ENCODE peak calls at places on chromosome 4, in ten cellular contexts. One of them, this sample, is unnamed.
A peak's percentile ranks its signal among the peaks of the same experiment; 100 is the strongest.

GRCh38 chr4:162056947-162057346 is 106.9 kb downstream of the FSTL5 start:
- DNase-seq in HCT116: no peak
- DNase-seq in AG04449: no peak
- DNase-seq in activated CD8-positive, alpha-beta T cell treated with anti-CD3 and anti-CD28 coated beads for 36 hours: no peak
- DNase-seq in cardiac muscle cell: no peak
- DNase-seq in AG09309: no peak
- DNase-seq in suprapubic skin: no peak
- DNase-seq in neural crest cell: no peak
- DNase-seq in endodermal cell: peak; percentile 48
- DNase-seq in stomach: no peak
- DNase-seq in this sample: no peak

GRCh38 chr4:172352351-172352750 is 539.1 kb downstream of the GALNTL6 start:
- DNase-seq in HCT116: no peak
- DNase-seq in AG04449: no peak
- DNase-seq in activated CD8-positive, alpha-beta T cell treated with anti-CD3 and anti-CD28 coated beads for 36 hours: no peak
- DNase-seq in cardiac muscle cell: no peak
- DNase-seq in AG09309: no peak
- DNase-seq in suprapubic skin: no peak
- DNase-seq in neural crest cell: no peak
- DNase-seq in endodermal cell: no peak
- DNase-seq in stomach: no peak
- DNase-seq in this sample: no peak

GRCh38 chr4:2624782-2625548 is 88.5 kb downstream of the FAM193A start:
- DNase-seq in HCT116: no peak
- DNase-seq in AG04449: no peak
- DNase-seq in activated CD8-positive, alpha-beta T cell treated with anti-CD3 and anti-CD28 coated beads for 36 hours: no peak
- DNase-seq in cardiac muscle cell: no peak
- DNase-seq in AG09309: no peak
- DNase-seq in suprapubic skin: peak; percentile 50
- DNase-seq in neural crest cell: no peak
- DNase-seq in endodermal cell: peak; percentile 24
- DNase-seq in stomach: no peak
- DNase-seq in this sample: no peak

GRCh38 chr4:156476359-156476758 is 495.2 kb downstream of the PDGFC start:
- DNase-seq in HCT116: peak; percentile 51
- DNase-seq in AG04449: peak; percentile 96
- DNase-seq in activated CD8-positive, alpha-beta T cell treated with anti-CD3 and anti-CD28 coated beads for 36 hours: no peak
- DNase-seq in cardiac muscle cell: peak; percentile 87
- DNase-seq in AG09309: peak; percentile 97
- DNase-seq in suprapubic skin: no peak
- DNase-seq in neural crest cell: no peak
- DNase-seq in endodermal cell: no peak
- DNase-seq in stomach: no peak
- DNase-seq in this sample: no peak

GRCh38 chr4:19187104-19187503 is 1064.6 kb upstream of the SLIT2 start:
- DNase-seq in HCT116: no peak
- DNase-seq in AG04449: no peak
- DNase-seq in activated CD8-positive, alpha-beta T cell treated with anti-CD3 and anti-CD28 coated beads for 36 hours: no peak
- DNase-seq in cardiac muscle cell: peak; percentile 43
- DNase-seq in AG09309: no peak
- DNase-seq in suprapubic skin: no peak
- DNase-seq in neural crest cell: no peak
- DNase-seq in endodermal cell: no peak
- DNase-seq in stomach: no peak
- DNase-seq in this sample: no peak

GRCh38 chr4:145719752-145720624 is 40.0 kb downstream of the C4orf51 start:
- DNase-seq in HCT116: no peak
- DNase-seq in AG04449: no peak
- DNase-seq in activated CD8-positive, alpha-beta T cell treated with anti-CD3 and anti-CD28 coated beads for 36 hours: peak; percentile 72
- DNase-seq in cardiac muscle cell: no peak
- DNase-seq in AG09309: no peak
- DNase-seq in suprapubic skin: no peak
- DNase-seq in neural crest cell: no peak
- DNase-seq in endodermal cell: no peak
- DNase-seq in stomach: no peak
- DNase-seq in this sample: no peak

GRCh38 chr4:186910385-186910784 is 186.7 kb upstream of the FAT1 start:
- DNase-seq in HCT116: no peak
- DNase-seq in AG04449: no peak
- DNase-seq in activated CD8-positive, alpha-beta T cell treated with anti-CD3 and anti-CD28 coated beads for 36 hours: no peak
- DNase-seq in cardiac muscle cell: no peak
- DNase-seq in AG09309: no peak
- DNase-seq in suprapubic skin: no peak
- DNase-seq in neural crest cell: no peak
- DNase-seq in endodermal cell: no peak
- DNase-seq in stomach: no peak
- DNase-seq in this sample: no peak

GRCh38 chr4:139890810-139891209 is 225.2 kb downstream of the MGST2 start:
- DNase-seq in HCT116: no peak
- DNase-seq in AG04449: peak; percentile 34
- DNase-seq in activated CD8-positive, alpha-beta T cell treated with anti-CD3 and anti-CD28 coated beads for 36 hours: no peak
- DNase-seq in cardiac muscle cell: peak; percentile 82
- DNase-seq in AG09309: peak; percentile 52
- DNase-seq in suprapubic skin: no peak
- DNase-seq in neural crest cell: no peak
- DNase-seq in endodermal cell: no peak
- DNase-seq in stomach: no peak
- DNase-seq in this sample: no peak

GRCh38 chr4:17854076-17854475 is 43.3 kb downstream of the NCAPG start:
- DNase-seq in HCT116: no peak
- DNase-seq in AG04449: peak; percentile 17
- DNase-seq in activated CD8-positive, alpha-beta T cell treated with anti-CD3 and anti-CD28 coated beads for 36 hours: no peak
- DNase-seq in cardiac muscle cell: no peak
- DNase-seq in AG09309: no peak
- DNase-seq in suprapubic skin: no peak
- DNase-seq in neural crest cell: no peak
- DNase-seq in endodermal cell: no peak
- DNase-seq in stomach: no peak
- DNase-seq in this sample: no peak

GRCh38 chr4:107945809-107946208 is 14.5 kb downstream of the CYP2U1 start:
- DNase-seq in HCT116: no peak
- DNase-seq in AG04449: no peak
- DNase-seq in activated CD8-positive, alpha-beta T cell treated with anti-CD3 and anti-CD28 coated beads for 36 hours: no peak
- DNase-seq in cardiac muscle cell: no peak
- DNase-seq in AG09309: no peak
- DNase-seq in suprapubic skin: no peak
- DNase-seq in neural crest cell: no peak
- DNase-seq in endodermal cell: no peak
- DNase-seq in stomach: no peak
- DNase-seq in this sample: no peak

GRCh38 chr4:89296871-89297270 is 10.7 kb downstream of the GPRIN3 start:
- DNase-seq in HCT116: no peak
- DNase-seq in AG04449: no peak
- DNase-seq in activated CD8-positive, alpha-beta T cell treated with anti-CD3 and anti-CD28 coated beads for 36 hours: no peak
- DNase-seq in cardiac muscle cell: no peak
- DNase-seq in AG09309: no peak
- DNase-seq in suprapubic skin: no peak
- DNase-seq in neural crest cell: no peak
- DNase-seq in endodermal cell: no peak
- DNase-seq in stomach: no peak
- DNase-seq in this sample: no peak

GRCh38 chr4:53919605-53920004 is 144.8 kb downstream of the CHIC2 start:
- DNase-seq in HCT116: no peak
- DNase-seq in AG04449: no peak
- DNase-seq in activated CD8-positive, alpha-beta T cell treated with anti-CD3 and anti-CD28 coated beads for 36 hours: no peak
- DNase-seq in cardiac muscle cell: no peak
- DNase-seq in AG09309: no peak
- DNase-seq in suprapubic skin: no peak
- DNase-seq in neural crest cell: no peak
- DNase-seq in endodermal cell: no peak
- DNase-seq in stomach: no peak
- DNase-seq in this sample: no peak

GRCh38 chr4:54230479-54231418 is 1.7 kb downstream of the PDGFRA start:
- DNase-seq in HCT116: no peak
- DNase-seq in AG04449: no peak
- DNase-seq in activated CD8-positive, alpha-beta T cell treated with anti-CD3 and anti-CD28 coated beads for 36 hours: no peak
- DNase-seq in cardiac muscle cell: peak; percentile 85
- DNase-seq in AG09309: no peak
- DNase-seq in suprapubic skin: peak; percentile 74
- DNase-seq in neural crest cell: no peak
- DNase-seq in endodermal cell: peak; percentile 79
- DNase-seq in stomach: no peak
- DNase-seq in this sample: no peak

GRCh38 chr4:23920716-23921446 is 31.0 kb upstream of the PPARGC1A start:
- DNase-seq in HCT116: no peak
- DNase-seq in AG04449: no peak
- DNase-seq in activated CD8-positive, alpha-beta T cell treated with anti-CD3 and anti-CD28 coated beads for 36 hours: no peak
- DNase-seq in cardiac muscle cell: no peak
- DNase-seq in AG09309: no peak
- DNase-seq in suprapubic skin: no peak
- DNase-seq in neural crest cell: no peak
- DNase-seq in endodermal cell: no peak
- DNase-seq in stomach: no peak
- DNase-seq in this sample: no peak

GRCh38 chr4:74768857-74769525 is 25.3 kb downstream of the BTC start:
- DNase-seq in HCT116: peak; percentile 92
- DNase-seq in AG04449: no peak
- DNase-seq in activated CD8-positive, alpha-beta T cell treated with anti-CD3 and anti-CD28 coated beads for 36 hours: no peak
- DNase-seq in cardiac muscle cell: peak; percentile 78
- DNase-seq in AG09309: no peak
- DNase-seq in suprapubic skin: no peak
- DNase-seq in neural crest cell: no peak
- DNase-seq in endodermal cell: no peak
- DNase-seq in stomach: peak; percentile 56
- DNase-seq in this sample: no peak
- TF ChIP-seq CTCF in HCT116: peak; percentile 18
- TF ChIP-seq CTCF in AG04449: no peak
- TF ChIP-seq CTCF in activated CD8-positive, alpha-beta T cell treated with anti-CD3 and anti-CD28 coated beads for 36 hours: no peak
- TF ChIP-seq CTCF in cardiac muscle cell: no peak
- TF ChIP-seq CTCF in AG09309: no peak
- TF ChIP-seq CTCF in suprapubic skin: no peak
- TF ChIP-seq CTCF in neural crest cell: no peak
- TF ChIP-seq CTCF in endodermal cell: no peak
- TF ChIP-seq CTCF in stomach: no peak
- TF ChIP-seq CTCF in this sample: no peak

DNA sequence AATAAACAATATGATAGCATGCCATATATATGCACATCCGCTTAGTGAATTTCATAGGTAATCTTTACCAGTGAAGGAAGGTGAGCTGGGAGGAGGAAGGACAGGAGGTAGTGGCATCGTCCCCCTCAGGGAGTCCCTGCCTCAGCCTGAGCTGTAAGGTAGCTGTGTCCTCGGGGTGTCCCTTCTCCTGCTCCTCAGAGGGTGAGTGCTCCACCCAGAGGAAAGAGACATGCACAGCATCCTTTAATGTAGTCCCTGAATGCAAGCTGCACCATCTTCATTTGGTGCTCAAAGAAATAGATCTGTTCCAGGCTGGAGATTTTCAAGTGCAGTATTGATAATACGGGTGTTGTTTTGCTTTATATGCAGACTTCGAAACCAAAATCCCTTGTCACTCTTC is 330.4 kb upstream of the SFRP2 start:
- DNase-seq in HCT116: no peak
- DNase-seq in AG04449: no peak
- DNase-seq in activated CD8-positive, alpha-beta T cell treated with anti-CD3 and anti-CD28 coated beads for 36 hours: no peak
- DNase-seq in cardiac muscle cell: no peak
- DNase-seq in AG09309: no peak
- DNase-seq in suprapubic skin: no peak
- DNase-seq in neural crest cell: no peak
- DNase-seq in endodermal cell: peak; percentile 58
- DNase-seq in stomach: no peak
- DNase-seq in this sample: no peak
- TF ChIP-seq CTCF in HCT116: no peak
- TF ChIP-seq CTCF in AG04449: no peak
- TF ChIP-seq CTCF in activated CD8-positive, alpha-beta T cell treated with anti-CD3 and anti-CD28 coated beads for 36 hours: no peak
- TF ChIP-seq CTCF in cardiac muscle cell: no peak
- TF ChIP-seq CTCF in AG09309: no peak
- TF ChIP-seq CTCF in suprapubic skin: no peak
- TF ChIP-seq CTCF in neural crest cell: no peak
- TF ChIP-seq CTCF in endodermal cell: peak; percentile 56
- TF ChIP-seq CTCF in stomach: no peak
- TF ChIP-seq CTCF in this sample: no peak

GRCh38 chr4:7850489-7850888 is 89.2 kb downstream of the AFAP1 start:
- DNase-seq in HCT116: no peak
- DNase-seq in AG04449: no peak
- DNase-seq in activated CD8-positive, alpha-beta T cell treated with anti-CD3 and anti-CD28 coated beads for 36 hours: no peak
- DNase-seq in cardiac muscle cell: no peak
- DNase-seq in AG09309: no peak
- DNase-seq in suprapubic skin: no peak
- DNase-seq in neural crest cell: no peak
- DNase-seq in endodermal cell: no peak
- DNase-seq in stomach: no peak
- DNase-seq in this sample: no peak
- TF ChIP-seq CTCF in HCT116: peak; percentile 43
- TF ChIP-seq CTCF in AG04449: no peak
- TF ChIP-seq CTCF in activated CD8-positive, alpha-beta T cell treated with anti-CD3 and anti-CD28 coated beads for 36 hours: no peak
- TF ChIP-seq CTCF in cardiac muscle cell: no peak
- TF ChIP-seq CTCF in AG09309: peak; percentile 2
- TF ChIP-seq CTCF in suprapubic skin: no peak
- TF ChIP-seq CTCF in neural crest cell: no peak
- TF ChIP-seq CTCF in endodermal cell: peak; percentile 62
- TF ChIP-seq CTCF in stomach: no peak
- TF ChIP-seq CTCF in this sample: no peak

DNA sequence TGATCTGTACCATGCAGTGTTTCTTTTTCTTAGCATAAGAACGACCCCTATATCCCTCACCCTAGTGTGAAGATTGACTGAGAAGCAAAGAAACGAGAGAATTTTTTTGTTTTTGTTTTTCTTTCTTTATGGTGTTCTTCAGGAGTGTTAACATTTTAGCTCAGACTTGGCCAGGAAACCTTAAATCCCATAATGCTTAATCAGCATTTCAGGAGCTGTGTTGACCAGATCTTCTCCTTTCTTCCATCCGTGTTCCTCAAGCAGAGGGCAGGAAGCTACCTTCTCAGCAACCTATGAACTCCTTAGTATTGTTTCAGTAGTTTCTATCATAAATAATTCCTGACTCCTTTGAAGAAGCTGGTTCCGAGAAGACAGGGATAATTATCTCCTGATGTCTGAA is 1501.5 kb downstream of the STIM2 start:
- DNase-seq in HCT116: no peak
- DNase-seq in AG04449: no peak
- DNase-seq in activated CD8-positive, alpha-beta T cell treated with anti-CD3 and anti-CD28 coated beads for 36 hours: no peak
- DNase-seq in cardiac muscle cell: no peak
- DNase-seq in AG09309: no peak
- DNase-seq in suprapubic skin: no peak
- DNase-seq in neural crest cell: no peak
- DNase-seq in endodermal cell: no peak
- DNase-seq in stomach: no peak
- DNase-seq in this sample: no peak
- TF ChIP-seq CTCF in HCT116: no peak
- TF ChIP-seq CTCF in AG04449: no peak
- TF ChIP-seq CTCF in activated CD8-positive, alpha-beta T cell treated with anti-CD3 and anti-CD28 coated beads for 36 hours: no peak
- TF ChIP-seq CTCF in cardiac muscle cell: no peak
- TF ChIP-seq CTCF in AG09309: no peak
- TF ChIP-seq CTCF in suprapubic skin: no peak
- TF ChIP-seq CTCF in neural crest cell: no peak
- TF ChIP-seq CTCF in endodermal cell: no peak
- TF ChIP-seq CTCF in stomach: no peak
- TF ChIP-seq CTCF in this sample: no peak

DNA sequence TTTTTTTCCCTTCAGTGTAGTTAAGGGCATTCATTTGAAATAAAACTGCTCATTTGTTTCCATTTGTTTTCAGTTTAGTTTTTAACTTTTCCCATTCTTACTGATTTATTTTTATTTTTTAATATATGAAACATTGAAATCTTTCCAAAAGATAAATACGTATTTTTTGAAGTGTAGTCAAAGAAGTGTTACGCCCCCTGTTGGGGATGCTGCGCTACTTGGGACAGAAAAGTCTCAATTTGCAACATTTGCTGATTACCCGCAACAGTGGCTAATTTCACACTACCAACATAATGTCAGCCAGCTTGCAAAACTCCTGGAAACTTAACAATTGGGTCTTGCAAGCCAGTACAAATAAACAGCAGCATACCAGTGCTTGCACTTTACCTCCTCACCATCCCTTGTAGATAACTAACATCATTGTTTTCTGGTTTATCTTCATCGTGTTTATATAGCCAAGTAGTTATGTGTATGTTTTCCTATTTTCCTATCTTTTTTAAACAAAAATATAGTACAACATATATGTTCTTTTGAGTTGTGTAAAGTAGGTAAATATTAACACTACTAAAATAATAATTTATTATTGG is 158.6 kb downstream of the STPG2 start:
- DNase-seq in HCT116: peak; percentile 6
- DNase-seq in AG04449: no peak
- DNase-seq in activated CD8-positive, alpha-beta T cell treated with anti-CD3 and anti-CD28 coated beads for 36 hours: peak; percentile 18
- DNase-seq in cardiac muscle cell: no peak
- DNase-seq in AG09309: no peak
- DNase-seq in suprapubic skin: no peak
- DNase-seq in neural crest cell: no peak
- DNase-seq in endodermal cell: peak; percentile 70
- DNase-seq in stomach: no peak
- DNase-seq in this sample: no peak
- TF ChIP-seq CTCF in HCT116: peak; percentile 48
- TF ChIP-seq CTCF in AG04449: no peak
- TF ChIP-seq CTCF in activated CD8-positive, alpha-beta T cell treated with anti-CD3 and anti-CD28 coated beads for 36 hours: peak; percentile 35
- TF ChIP-seq CTCF in cardiac muscle cell: peak; percentile 31
- TF ChIP-seq CTCF in AG09309: peak; percentile 7
- TF ChIP-seq CTCF in suprapubic skin: no peak
- TF ChIP-seq CTCF in neural crest cell: peak; percentile 60
- TF ChIP-seq CTCF in endodermal cell: peak; percentile 83
- TF ChIP-seq CTCF in stomach: no peak
- TF ChIP-seq CTCF in this sample: no peak

This sample was measured in omental fat pad.